ENCODE peak calls at places on chromosome 12, in five cellular contexts. J is A549, C is EL, X is thyroid gland, F is cerebellar cortex. Z is an unnamed sample.

GRCh38 chr12:30882706-30883105 is 43.8 kb upstream of the TSPAN11 start:
- DNase-seq in F (peak), J (no peak), X (no peak), C (no peak), Z (no peak)

GRCh38 chr12:82524636-82525035 is 162.1 kb upstream of the TMTC2 start:
- DNase-seq in C (no peak), X (no peak), F (no peak), J (no peak), Z (no peak)

GRCh38 chr12:89183985-89184435 is 168.3 kb downstream of the DUSP6 start:
- DNase-seq in F (no peak), C (no peak), J (no peak), X (peak), Z (no peak)

GRCh38 chr12:60212159-60213000 is 616.6 kb downstream of the SLC16A7 start:
- DNase-seq in C (no peak), X (no peak), F (no peak), J (no peak), Z (no peak)

GRCh38 chr12:111221296-111222026 is 147.4 kb downstream of the PHETA1 start:
- DNase-seq in J (no peak), F (no peak), X (no peak), C (no peak), Z (no peak)

GRCh38 chr12:114735680-114736374 is 51.9 kb upstream of the TBX3 start:
- DNase-seq in J (no peak), X (no peak), F (no peak), C (no peak), Z (no peak)

GRCh38 chr12:14937689-14938088 is 648 bp downstream of the ERP27 start:
- DNase-seq in F (no peak), C (no peak), J (no peak), X (no peak), Z (no peak)

GRCh38 chr12:13631873-13632272 is 349.5 kb downstream of the GRIN2B start:
- DNase-seq in C (no peak), X (no peak), J (no peak), F (peak), Z (no peak)

GRCh38 chr12:48857278-48857994 is 5.5 kb upstream of the DDX23 start:
- DNase-seq in C (no peak), F (no peak), J (no peak), X (no peak), Z (no peak)

GRCh38 chr12:971991-972390 is 19.0 kb upstream of the ERC1 start:
- DNase-seq in F (no peak), J (no peak), C (no peak), X (no peak), Z (no peak)

GRCh38 chr12:79681008-79681590 is 9.7 kb downstream of the PAWR start:
- DNase-seq in J (no peak), C (peak), F (no peak), X (peak), Z (no peak)

GRCh38 chr12:12564911-12565310 is 2.2 kb upstream of the DUSP16 start:
- DNase-seq in J (no peak), X (no peak), C (no peak), F (no peak), Z (no peak)

GRCh38 chr12:7678744-7679143 is 13.0 kb upstream of the APOBEC1 start:
- DNase-seq in X (no peak), C (no peak), J (no peak), F (no peak), Z (no peak)

GRCh38 chr12:50326636-50327284 is 43.4 kb upstream of the LIMA1 start:
- DNase-seq in C (peak), F (no peak), X (peak), J (no peak), Z (peak)

GRCh38 chr12:4720637-4720995 is 416 bp downstream of the GALNT8 start:
- DNase-seq in J (no peak), X (no peak), C (no peak), F (no peak), Z (no peak)

GRCh38 chr12:53461059-53461458 is 9.2 kb downstream of the PCBP2 start:
- DNase-seq in X (no peak), F (no peak), C (no peak), J (no peak), Z (no peak)

GRCh38 chr12:30021046-30021833 is 237.5 kb upstream of the TMTC1 start:
- DNase-seq in J (no peak), F (no peak), X (no peak), C (no peak), Z (no peak)

GRCh38 chr12:94879542-94879941 is 124.0 kb downstream of the NDUFA12 start:
- DNase-seq in X (no peak), F (no peak), C (peak), J (no peak), Z (no peak)

Z was measured in right lobe of liver.